ENCODE peak calls at places on chromosomes 13 and 19, in six cellular contexts. O is fibroblast of lung; R is aorta; P is gastrocnemius medialis; G is coronary artery; B is CD8-positive, alpha-beta memory T cell. J is an unnamed sample.

GRCh38 chr13:27211271-27211670 is 39.7 kb upstream of the USP12 start:
- DNase-seq in P (no peak), O (no peak), G (no peak), B (no peak), R (no peak), J (no peak)

GRCh38 chr13:111937763-111938375 is 129.1 kb upstream of the SOX1 start:
- DNase-seq in R (no peak), O (no peak), P (no peak), B (no peak), G (no peak), J (no peak)

GRCh38 chr13:33251131-33251629 is 34.4 kb downstream of the STARD13 start:
- DNase-seq in G (no peak), P (peak), O (peak), B (no peak), R (peak), J (no peak)

GRCh38 chr19:10045371-10045770 is 32.1 kb downstream of the RDH8 start:
- DNase-seq in B (no peak), G (no peak), O (no peak), P (no peak), R (no peak), J (no peak)

GRCh38 chr13:24746618-24747247 is 17.2 kb upstream of the RNF17 start:
- DNase-seq in G (no peak), O (no peak), B (no peak), P (no peak), R (no peak), J (no peak)

GRCh38 chr13:101291216-101291615 is 125.1 kb downstream of the NALCN start:
- DNase-seq in R (no peak), P (no peak), O (no peak), B (no peak), G (no peak), J (no peak)

GRCh38 chr13:91922969-91923592 is 524.7 kb downstream of the GPC5 start:
- DNase-seq in O (peak), P (no peak), R (no peak), B (no peak), G (no peak), J (no peak)

GRCh38 chr19:44542671-44543070 is 13.2 kb upstream of the CEACAM20 start:
- DNase-seq in B (no peak), O (no peak), G (no peak), R (no peak), P (no peak), J (no peak)

GRCh38 chr13:100454876-100455275 is 133.7 kb downstream of the GGACT start:
- DNase-seq in B (no peak), P (no peak), R (no peak), O (peak), G (no peak), J (no peak)

GRCh38 chr13:51222510-51223283 is 499 bp downstream of the FAM124A start:
- DNase-seq in O (no peak), G (no peak), B (no peak), R (no peak), P (no peak), J (no peak)

GRCh38 chr19:19205416-19206410 is 2.5 kb upstream of the NR2C2AP start:
- DNase-seq in P (no peak), O (no peak), R (no peak), G (no peak), B (no peak), J (peak)

GRCh38 chr13:44686478-44687071 is 110.4 kb upstream of the TSC22D1 start:
- DNase-seq in B (no peak), R (no peak), G (no peak), P (no peak), O (no peak), J (peak)

GRCh38 chr13:35165205-35165604 is 223.1 kb downstream of the NBEA start:
- DNase-seq in P (no peak), G (no peak), B (no peak), R (no peak), O (no peak), J (no peak)

GRCh38 chr13:27619093-27619705 is 1.1 kb downstream of the LNX2 start:
- DNase-seq in R (no peak), P (no peak), O (peak), B (no peak), G (no peak), J (no peak)

GRCh38 chr13:44626176-44626575 is 50.0 kb upstream of the TSC22D1 start:
- DNase-seq in G (no peak), R (no peak), B (no peak), P (no peak), O (no peak), J (no peak)

GRCh38 chr19:7894612-7895309 is 6.5 kb downstream of the LRRC8E start:
- DNase-seq in G (no peak), R (no peak), O (no peak), P (no peak), B (no peak), J (no peak)

GRCh38 chr19:3700242-3701032 is at the start of gene PIP5K1C:
- DNase-seq in B (peak), O (peak), G (peak), P (peak), R (peak), J (peak)

GRCh38 chr19:3723883-3724282 is 15.7 kb downstream of the TJP3 start:
- DNase-seq in O (no peak), G (no peak), B (no peak), P (no peak), R (no peak), J (no peak)

DNA sequence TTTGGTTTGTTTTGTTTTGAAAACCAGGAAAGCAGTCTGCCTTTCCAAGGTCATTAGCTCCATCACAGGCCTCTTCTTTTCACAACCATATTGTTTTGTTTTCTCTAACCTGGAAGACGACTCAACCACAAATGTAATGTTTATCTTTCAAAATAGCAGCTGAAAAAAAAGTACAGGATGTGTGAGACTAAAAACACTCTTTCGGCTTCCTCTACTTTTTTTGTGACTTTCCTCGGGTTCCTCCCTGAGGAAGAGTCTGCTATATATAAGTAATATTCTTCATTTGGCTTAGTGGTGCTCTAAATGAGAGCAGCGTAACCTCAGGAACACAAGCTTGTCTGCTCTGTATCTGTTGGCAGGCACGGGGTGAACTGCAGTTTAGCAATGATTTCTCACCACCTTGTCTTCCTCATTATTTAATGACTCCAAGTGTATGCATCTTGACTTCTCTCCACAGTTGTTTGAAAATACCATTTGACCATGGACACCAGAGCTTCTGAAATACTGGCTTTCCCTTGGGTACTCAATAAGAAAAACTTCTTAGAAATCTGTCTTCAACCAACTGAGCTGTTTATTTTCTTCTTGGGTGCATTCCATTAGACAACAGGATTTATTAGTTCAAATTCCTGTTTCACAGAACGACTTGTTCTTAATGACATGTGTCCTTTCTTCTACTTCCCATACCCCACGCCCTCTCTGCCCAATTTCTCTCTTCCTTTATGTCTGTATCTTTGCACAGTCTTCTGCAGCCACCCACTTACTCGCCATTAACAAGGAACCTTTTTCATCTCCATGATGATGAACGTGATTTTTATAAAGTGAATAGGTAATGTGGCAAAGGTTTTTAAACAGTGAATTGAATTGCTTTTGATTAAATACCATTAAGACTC is 11.5 kb upstream of the ITM2B start:
- DNase-seq in G (no peak), B (no peak), P (peak), O (no peak), R (no peak), J (no peak)
- H3K27ac ChIP-seq in G (peak), B (peak), P (peak), O (no peak), R (no peak), J (no peak)

GRCh38 chr19:41159861-41160260 is 33.2 kb upstream of the CYP2S1 start:
- DNase-seq in G (no peak), B (no peak), P (no peak), R (no peak), O (no peak), J (no peak)
- H3K27ac ChIP-seq in G (no peak), B (no peak), P (no peak), R (no peak), O (no peak), J (no peak)

DNA sequence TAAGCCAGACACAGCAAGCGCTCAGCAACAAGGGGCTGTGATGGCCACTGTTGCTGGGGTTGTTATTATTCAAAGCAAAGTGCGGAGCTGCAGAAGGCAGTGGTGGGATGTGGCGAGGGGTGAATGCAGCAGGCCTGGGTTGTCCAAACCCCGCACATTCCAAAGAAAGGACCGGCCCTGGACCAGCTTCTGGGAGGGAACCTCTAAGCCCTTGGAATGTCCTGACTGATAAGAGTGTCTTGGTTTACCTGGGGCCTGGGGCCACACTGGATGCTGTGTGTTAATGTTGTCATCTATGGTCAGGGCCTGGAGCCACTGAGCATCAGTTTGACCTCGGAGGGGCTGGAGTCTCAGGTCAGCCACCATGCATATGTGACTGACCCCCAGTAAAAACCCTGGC is 8.2 kb downstream of the TMEM143 start:
- DNase-seq in O (no peak), B (no peak), R (no peak), G (no peak), P (no peak), J (no peak)
- H3K27ac ChIP-seq in O (no peak), B (no peak), R (no peak), G (no peak), P (no peak), J (no peak)

GRCh38 chr19:14497347-14497921 is 1.5 kb upstream of the GIPC1 start:
- DNase-seq in B (no peak), G (no peak), R (no peak), P (peak), O (no peak), J (peak)
- H3K27ac ChIP-seq in B (no peak), G (no peak), R (no peak), P (peak), O (no peak), J (peak)

GRCh38 chr13:61286148-61286745 is 129.4 kb downstream of the PCDH20 start:
- DNase-seq in B (no peak), R (no peak), G (no peak), P (no peak), O (no peak), J (no peak)
- H3K27ac ChIP-seq in B (no peak), R (no peak), G (no peak), P (no peak), O (no peak), J (no peak)

GRCh38 chr13:62611343-62611742 is 1195.7 kb upstream of the PCDH20 start:
- DNase-seq in G (no peak), P (no peak), B (no peak), R (no peak), O (no peak), J (no peak)
- H3K27ac ChIP-seq in G (no peak), P (no peak), B (no peak), R (no peak), O (no peak), J (no peak)

GRCh38 chr19:48696353-48697010 is 711 bp downstream of the FUT2 start:
- DNase-seq in O (no peak), P (no peak), B (no peak), R (no peak), G (no peak), J (no peak)
- H3K27ac ChIP-seq in O (no peak), P (no peak), B (no peak), R (no peak), G (no peak), J (no peak)

GRCh38 chr19:49636230-49636932 is 3.6 kb downstream of the RRAS start:
- DNase-seq in G (no peak), O (no peak), P (no peak), B (no peak), R (no peak), J (no peak)

GRCh38 chr19:49638360-49638759 is 1.6 kb downstream of the RRAS start:
- DNase-seq in B (no peak), G (no peak), O (no peak), R (no peak), P (no peak), J (no peak)

GRCh38 chr19:49632576-49632975 is 7.4 kb downstream of the RRAS start:
- DNase-seq in O (no peak), P (no peak), G (no peak), B (no peak), R (no peak), J (no peak)

GRCh38 chr19:49637865-49638350 is 2.0 kb downstream of the RRAS start:
- DNase-seq in P (peak), R (peak), B (no peak), G (peak), O (peak), J (no peak)

DNA sequence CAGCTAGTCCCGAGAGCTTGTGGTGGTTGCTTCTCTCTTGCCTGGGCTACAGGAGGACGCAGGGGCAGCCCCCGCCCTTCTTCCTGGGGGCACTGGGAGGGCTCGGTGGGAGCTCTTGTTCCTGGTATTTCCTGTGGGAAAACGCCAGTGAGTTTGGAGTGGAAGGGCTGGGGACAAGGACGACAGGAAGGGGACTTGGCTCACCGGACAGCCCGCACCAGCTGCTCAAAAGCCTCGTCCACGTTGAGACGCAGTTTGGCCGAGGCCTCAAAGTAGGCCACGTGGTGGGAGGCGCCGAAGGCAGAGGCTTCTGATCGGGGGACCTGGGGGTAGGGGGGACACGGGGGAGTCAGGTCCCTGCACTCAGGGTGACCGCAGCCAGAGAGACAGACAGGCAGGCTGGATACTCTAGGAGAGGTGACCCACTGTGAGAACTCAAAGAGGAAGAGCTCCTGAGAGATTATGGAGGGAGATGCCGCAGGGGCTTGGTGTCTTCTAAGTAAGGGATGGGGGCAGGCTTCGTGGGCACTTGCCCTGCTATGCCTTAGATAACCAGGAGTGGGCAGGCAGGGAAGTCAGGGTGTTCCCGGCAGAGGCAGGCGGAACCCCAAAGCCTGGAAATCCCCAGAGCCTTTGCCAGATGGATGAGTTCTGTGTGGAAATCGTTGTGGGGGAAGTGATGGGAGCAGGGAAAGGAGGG is 4.3 kb downstream of the RRAS start:
- DNase-seq in R (no peak), O (no peak), P (no peak), B (no peak), G (no peak), J (no peak)
- H3K27ac ChIP-seq in R (no peak), O (no peak), P (peak), B (no peak), G (no peak), J (no peak)

GRCh38 chr13:46871557-46871956 is 25.3 kb downstream of the HTR2A start:
- DNase-seq in R (no peak), B (no peak), P (no peak), G (no peak), O (no peak), J (no peak)

GRCh38 chr13:46860734-46861133 is 36.1 kb downstream of the HTR2A start:
- DNase-seq in R (no peak), P (no peak), G (no peak), B (no peak), O (no peak), J (no peak)

GRCh38 chr13:46864941-46865340 is 31.9 kb downstream of the HTR2A start:
- DNase-seq in O (no peak), B (no peak), R (no peak), P (no peak), G (no peak), J (no peak)

GRCh38 chr13:46861959-46862358 is 34.9 kb downstream of the HTR2A start:
- DNase-seq in G (no peak), R (no peak), B (no peak), O (no peak), P (no peak), J (no peak)

GRCh38 chr13:46866150-46866549 is 30.7 kb downstream of the HTR2A start:
- DNase-seq in G (no peak), R (peak), P (no peak), O (peak), B (no peak), J (no peak)
- H3K27ac ChIP-seq in G (no peak), R (no peak), P (no peak), O (no peak), B (no peak), J (no peak)